ENCODE peak calls at places on chromosomes 6 and 20, in eight cellular contexts. One of them, this sample, is unnamed.
A peak's percentile ranks its signal among the peaks of the same experiment; 100 is the strongest.

GRCh38 chr6:122567034-122567433 is 43.2 kb upstream of the PKIB start:
- DNase-seq in stimulated activated CD4-positive, alpha-beta T cell treated with anti-CD3 and anti-CD28 coated beads, Interleukin-1b, Interleukin-23, amount 100 ng/mL, for 1 hour: no peak
- DNase-seq in NCI-H1417: no peak
- DNase-seq in cardiac fibroblast: no peak
- DNase-seq in aorta: no peak
- DNase-seq in SK-MEL-5: no peak
- DNase-seq in D341Med: no peak
- DNase-seq in CD8-positive, alpha-beta T cell: no peak
- DNase-seq in this sample: no peak

GRCh38 chr6:134288538-134289203 is 29.2 kb downstream of the SGK1 start:
- DNase-seq in stimulated activated CD4-positive, alpha-beta T cell treated with anti-CD3 and anti-CD28 coated beads, Interleukin-1b, Interleukin-23, amount 100 ng/mL, for 1 hour: no peak
- DNase-seq in NCI-H1417: no peak
- DNase-seq in cardiac fibroblast: peak; percentile 91
- DNase-seq in aorta: no peak
- DNase-seq in SK-MEL-5: peak; percentile 97
- DNase-seq in D341Med: no peak
- DNase-seq in CD8-positive, alpha-beta T cell: no peak
- DNase-seq in this sample: no peak

GRCh38 chr20:16691381-16691780 is 38.4 kb upstream of the SNRPB2 start:
- DNase-seq in stimulated activated CD4-positive, alpha-beta T cell treated with anti-CD3 and anti-CD28 coated beads, Interleukin-1b, Interleukin-23, amount 100 ng/mL, for 1 hour: no peak
- DNase-seq in NCI-H1417: no peak
- DNase-seq in cardiac fibroblast: no peak
- DNase-seq in aorta: no peak
- DNase-seq in SK-MEL-5: peak; percentile 60
- DNase-seq in D341Med: no peak
- DNase-seq in CD8-positive, alpha-beta T cell: no peak
- DNase-seq in this sample: no peak

GRCh38 chr6:124132256-124132655 is 328.6 kb downstream of the NKAIN2 start:
- DNase-seq in stimulated activated CD4-positive, alpha-beta T cell treated with anti-CD3 and anti-CD28 coated beads, Interleukin-1b, Interleukin-23, amount 100 ng/mL, for 1 hour: no peak
- DNase-seq in NCI-H1417: no peak
- DNase-seq in cardiac fibroblast: peak; percentile 12
- DNase-seq in aorta: no peak
- DNase-seq in SK-MEL-5: no peak
- DNase-seq in D341Med: no peak
- DNase-seq in CD8-positive, alpha-beta T cell: no peak
- DNase-seq in this sample: no peak

GRCh38 chr6:115120394-115120793 is 777.6 kb upstream of the HS3ST5 start:
- DNase-seq in stimulated activated CD4-positive, alpha-beta T cell treated with anti-CD3 and anti-CD28 coated beads, Interleukin-1b, Interleukin-23, amount 100 ng/mL, for 1 hour: no peak
- DNase-seq in NCI-H1417: peak; percentile 77
- DNase-seq in cardiac fibroblast: no peak
- DNase-seq in aorta: no peak
- DNase-seq in SK-MEL-5: no peak
- DNase-seq in D341Med: no peak
- DNase-seq in CD8-positive, alpha-beta T cell: no peak
- DNase-seq in this sample: no peak

GRCh38 chr6:42846505-42846904 is 32.9 kb upstream of the RPL7L1 start:
- DNase-seq in stimulated activated CD4-positive, alpha-beta T cell treated with anti-CD3 and anti-CD28 coated beads, Interleukin-1b, Interleukin-23, amount 100 ng/mL, for 1 hour: no peak
- DNase-seq in NCI-H1417: no peak
- DNase-seq in cardiac fibroblast: no peak
- DNase-seq in aorta: no peak
- DNase-seq in SK-MEL-5: no peak
- DNase-seq in D341Med: no peak
- DNase-seq in CD8-positive, alpha-beta T cell: no peak
- DNase-seq in this sample: no peak

GRCh38 chr6:95576621-95577316 is 566 bp upstream of the MANEA start:
- DNase-seq in stimulated activated CD4-positive, alpha-beta T cell treated with anti-CD3 and anti-CD28 coated beads, Interleukin-1b, Interleukin-23, amount 100 ng/mL, for 1 hour: no peak
- DNase-seq in NCI-H1417: peak; percentile 74
- DNase-seq in cardiac fibroblast: peak; percentile 37
- DNase-seq in aorta: no peak
- DNase-seq in SK-MEL-5: peak; percentile 21
- DNase-seq in D341Med: no peak
- DNase-seq in CD8-positive, alpha-beta T cell: no peak
- DNase-seq in this sample: no peak

GRCh38 chr6:142413111-142413510 is 111.3 kb downstream of the ADGRG6 start:
- DNase-seq in stimulated activated CD4-positive, alpha-beta T cell treated with anti-CD3 and anti-CD28 coated beads, Interleukin-1b, Interleukin-23, amount 100 ng/mL, for 1 hour: no peak
- DNase-seq in NCI-H1417: no peak
- DNase-seq in cardiac fibroblast: peak; percentile 9
- DNase-seq in aorta: no peak
- DNase-seq in SK-MEL-5: no peak
- DNase-seq in D341Med: no peak
- DNase-seq in CD8-positive, alpha-beta T cell: no peak
- DNase-seq in this sample: no peak

GRCh38 chr6:29875257-29875656 is 47.6 kb downstream of the HLA-G start:
- DNase-seq in stimulated activated CD4-positive, alpha-beta T cell treated with anti-CD3 and anti-CD28 coated beads, Interleukin-1b, Interleukin-23, amount 100 ng/mL, for 1 hour: no peak
- DNase-seq in NCI-H1417: no peak
- DNase-seq in cardiac fibroblast: no peak
- DNase-seq in aorta: no peak
- DNase-seq in SK-MEL-5: no peak
- DNase-seq in D341Med: no peak
- DNase-seq in CD8-positive, alpha-beta T cell: no peak
- DNase-seq in this sample: no peak

GRCh38 chr6:107657755-107658461 is 166.2 kb downstream of the SCML4 start:
- DNase-seq in stimulated activated CD4-positive, alpha-beta T cell treated with anti-CD3 and anti-CD28 coated beads, Interleukin-1b, Interleukin-23, amount 100 ng/mL, for 1 hour: no peak
- DNase-seq in NCI-H1417: peak; percentile 91
- DNase-seq in cardiac fibroblast: peak; percentile 60
- DNase-seq in aorta: peak; percentile 69
- DNase-seq in SK-MEL-5: no peak
- DNase-seq in D341Med: no peak
- DNase-seq in CD8-positive, alpha-beta T cell: no peak
- DNase-seq in this sample: no peak

This sample was measured in H1.